ENCODE peak calls at places on chromosome 22, in five cellular contexts. J is NCI-H1092 treated with DMSO at 0.1 percent for 48 hours, O is hypothalamus, C is mucosa of descending colon, G is posterior vena cava. L is an unnamed sample.

GRCh38 chr22:50732681-50733080 is 5.3 kb upstream of the ACR start:
- DNase-seq in J (no peak), O (no peak), C (no peak), G (no peak), L (no peak)

GRCh38 chr22:41284465-41284864 is 1.5 kb downstream of the RANGAP1 start:
- DNase-seq in J (no peak), O (peak; percentile 2), C (no peak), G (no peak), L (no peak)

GRCh38 chr22:38462960-38463784 is 4.7 kb upstream of the KDELR3 start:
- DNase-seq in J (no peak), O (no peak), C (no peak), G (peak; percentile 73), L (no peak)

GRCh38 chr22:21707677-21708076 is 27.9 kb downstream of the YPEL1 start:
- DNase-seq in J (peak; percentile 65), O (no peak), C (no peak), G (no peak), L (no peak)

GRCh38 chr22:46058591-46059519 is 81.9 kb upstream of the WNT7B start:
- DNase-seq in J (no peak), O (no peak), C (no peak), G (peak; percentile 76), L (no peak)

GRCh38 chr22:17774206-17774927 is at the start of gene BID:
- DNase-seq in J (no peak), O (no peak), C (peak; percentile 75), G (peak; percentile 87), L (no peak)

GRCh38 chr22:18076060-18076497 is 1.7 kb upstream of the PEX26 start:
- DNase-seq in J (peak; percentile 75), O (peak; percentile 42), C (peak; percentile 85), G (no peak), L (peak; percentile 56)

GRCh38 chr22:17257578-17257977 is 38.3 kb upstream of the ADA2 start:
- DNase-seq in J (peak; percentile 90), O (no peak), C (no peak), G (no peak), L (peak; percentile 52)

GRCh38 chr22:29072193-29072978 is 449 bp upstream of the KREMEN1 start:
- DNase-seq in J (peak; percentile 39), O (peak; percentile 76), C (peak; percentile 98), G (peak; percentile 94), L (peak; percentile 57)

GRCh38 chr22:23121026-23121823 is 20.6 kb downstream of the RSPH14 start:
- DNase-seq in J (no peak), O (peak; percentile 55), C (no peak), G (no peak), L (no peak)

GRCh38 chr22:46728470-46728869 is 9.6 kb downstream of the CERK start:
- DNase-seq in J (no peak), O (no peak), C (no peak), G (no peak), L (no peak)

GRCh38 chr22:42347281-42347824 is 76.9 kb upstream of the TCF20 start:
- DNase-seq in J (no peak), O (peak; percentile 58), C (no peak), G (no peak), L (no peak)

GRCh38 chr22:19730662-19731360 is 7.5 kb downstream of the GP1BB start:
- DNase-seq in J (peak; percentile 70), O (peak; percentile 78), C (peak; percentile 85), G (peak; percentile 96), L (peak; percentile 22)

GRCh38 chr22:37860796-37861421 is 11.7 kb downstream of the EIF3L start:
- DNase-seq in J (no peak), O (no peak), C (no peak), G (no peak), L (no peak)

GRCh38 chr22:47056776-47057470 is 294.5 kb downstream of the TBC1D22A start:
- DNase-seq in J (no peak), O (no peak), C (no peak), G (peak; percentile 56), L (no peak)

GRCh38 chr22:45885171-45885840 is 91.7 kb downstream of the WNT7B start:
- DNase-seq in J (no peak), O (no peak), C (no peak), G (peak; percentile 41), L (no peak)

GRCh38 chr22:31328545-31328960 is 17.6 kb downstream of the PATZ1 start:
- DNase-seq in J (no peak), O (no peak), C (no peak), G (peak; percentile 57), L (no peak)

GRCh38 chr22:50739279-50739691 is 1.3 kb downstream of the ACR start:
- DNase-seq in J (no peak), O (no peak), C (no peak), G (peak; percentile 56), L (no peak)

GRCh38 chr22:44458044-44459020 is 39.7 kb downstream of the RTL6 start:
- DNase-seq in J (no peak), O (peak; percentile 20), C (no peak), G (no peak), L (peak; percentile 13)